ENCODE peak calls at places on chromosomes 12 and 14, in eight cellular contexts. One of them, this sample, is unnamed.

GRCh38 chr12:121240484-121241202 is 30.7 kb downstream of the P2RX4 start:
- DNase-seq in endodermal cell: peak; percentile 78
- DNase-seq in left cardiac atrium: peak; percentile 86
- DNase-seq in putamen: peak; percentile 33
- DNase-seq in iris pigment epithelial cell: peak; percentile 46
- DNase-seq in CD8-positive, alpha-beta T cell: peak; percentile 82
- DNase-seq in GM20000: peak; percentile 62
- DNase-seq in SK-MEL-5: no peak
- DNase-seq in this sample: no peak

GRCh38 chr12:132583311-132583710 is 27.1 kb downstream of the LRCOL1 start:
- DNase-seq in endodermal cell: no peak
- DNase-seq in left cardiac atrium: no peak
- DNase-seq in putamen: no peak
- DNase-seq in iris pigment epithelial cell: no peak
- DNase-seq in CD8-positive, alpha-beta T cell: no peak
- DNase-seq in GM20000: no peak
- DNase-seq in SK-MEL-5: no peak
- DNase-seq in this sample: no peak

GRCh38 chr14:40074169-40074568 is 641.9 kb upstream of the FBXO33 start:
- DNase-seq in endodermal cell: peak; percentile 48
- DNase-seq in left cardiac atrium: no peak
- DNase-seq in putamen: no peak
- DNase-seq in iris pigment epithelial cell: no peak
- DNase-seq in CD8-positive, alpha-beta T cell: no peak
- DNase-seq in GM20000: no peak
- DNase-seq in SK-MEL-5: no peak
- DNase-seq in this sample: no peak

GRCh38 chr12:6278439-6279255 is 31.8 kb upstream of the PLEKHG6 start:
- DNase-seq in endodermal cell: peak; percentile 98
- DNase-seq in left cardiac atrium: peak; percentile 92
- DNase-seq in putamen: peak; percentile 73
- DNase-seq in iris pigment epithelial cell: peak; percentile 75
- DNase-seq in CD8-positive, alpha-beta T cell: peak; percentile 76
- DNase-seq in GM20000: peak; percentile 94
- DNase-seq in SK-MEL-5: peak; percentile 70
- DNase-seq in this sample: peak; percentile 68

GRCh38 chr14:90536511-90537191 is 139.8 kb downstream of the CALM1 start:
- DNase-seq in endodermal cell: no peak
- DNase-seq in left cardiac atrium: no peak
- DNase-seq in putamen: no peak
- DNase-seq in iris pigment epithelial cell: no peak
- DNase-seq in CD8-positive, alpha-beta T cell: no peak
- DNase-seq in GM20000: no peak
- DNase-seq in SK-MEL-5: no peak
- DNase-seq in this sample: no peak

GRCh38 chr14:54200726-54201125 is 196.1 kb upstream of the CDKN3 start:
- DNase-seq in endodermal cell: no peak
- DNase-seq in left cardiac atrium: no peak
- DNase-seq in putamen: no peak
- DNase-seq in iris pigment epithelial cell: peak; percentile 38
- DNase-seq in CD8-positive, alpha-beta T cell: no peak
- DNase-seq in GM20000: no peak
- DNase-seq in SK-MEL-5: no peak
- DNase-seq in this sample: no peak

GRCh38 chr14:24297190-24297964 is 2.2 kb downstream of the DHRS1 start:
- DNase-seq in endodermal cell: no peak
- DNase-seq in left cardiac atrium: no peak
- DNase-seq in putamen: no peak
- DNase-seq in iris pigment epithelial cell: no peak
- DNase-seq in CD8-positive, alpha-beta T cell: no peak
- DNase-seq in GM20000: no peak
- DNase-seq in SK-MEL-5: peak; percentile 66
- DNase-seq in this sample: no peak

GRCh38 chr12:112841240-112841639 is 49.7 kb downstream of the RPH3A start:
- DNase-seq in endodermal cell: peak; percentile 39
- DNase-seq in left cardiac atrium: no peak
- DNase-seq in putamen: no peak
- DNase-seq in iris pigment epithelial cell: no peak
- DNase-seq in CD8-positive, alpha-beta T cell: no peak
- DNase-seq in GM20000: no peak
- DNase-seq in SK-MEL-5: no peak
- DNase-seq in this sample: no peak

GRCh38 chr12:102169922-102170698 is 27.5 kb downstream of the PMCH start:
- DNase-seq in endodermal cell: no peak
- DNase-seq in left cardiac atrium: no peak
- DNase-seq in putamen: no peak
- DNase-seq in iris pigment epithelial cell: peak; percentile 40
- DNase-seq in CD8-positive, alpha-beta T cell: no peak
- DNase-seq in GM20000: peak; percentile 12
- DNase-seq in SK-MEL-5: peak; percentile 64
- DNase-seq in this sample: no peak

GRCh38 chr12:50033317-50033679 is 8.0 kb upstream of the RACGAP1 start:
- DNase-seq in endodermal cell: no peak
- DNase-seq in left cardiac atrium: no peak
- DNase-seq in putamen: no peak
- DNase-seq in iris pigment epithelial cell: no peak
- DNase-seq in CD8-positive, alpha-beta T cell: no peak
- DNase-seq in GM20000: peak; percentile 34
- DNase-seq in SK-MEL-5: no peak
- DNase-seq in this sample: no peak

GRCh38 chr14:96264200-96264553 is 8.2 kb downstream of the BDKRB1 start:
- DNase-seq in endodermal cell: no peak
- DNase-seq in left cardiac atrium: no peak
- DNase-seq in putamen: no peak
- DNase-seq in iris pigment epithelial cell: no peak
- DNase-seq in CD8-positive, alpha-beta T cell: no peak
- DNase-seq in GM20000: no peak
- DNase-seq in SK-MEL-5: no peak
- DNase-seq in this sample: no peak

GRCh38 chr14:50062438-50063039 is 53.8 kb downstream of the VCPKMT start:
- DNase-seq in endodermal cell: peak; percentile 84
- DNase-seq in left cardiac atrium: no peak
- DNase-seq in putamen: no peak
- DNase-seq in iris pigment epithelial cell: peak; percentile 83
- DNase-seq in CD8-positive, alpha-beta T cell: peak; percentile 63
- DNase-seq in GM20000: peak; percentile 72
- DNase-seq in SK-MEL-5: no peak
- DNase-seq in this sample: no peak

GRCh38 chr12:27463826-27464554 is 17.5 kb downstream of the SMCO2 start:
- DNase-seq in endodermal cell: no peak
- DNase-seq in left cardiac atrium: peak; percentile 67
- DNase-seq in putamen: no peak
- DNase-seq in iris pigment epithelial cell: no peak
- DNase-seq in CD8-positive, alpha-beta T cell: no peak
- DNase-seq in GM20000: no peak
- DNase-seq in SK-MEL-5: no peak
- DNase-seq in this sample: no peak

GRCh38 chr12:71662861-71663560 is 637 bp downstream of the ZFC3H1 start:
- DNase-seq in endodermal cell: peak; percentile 89
- DNase-seq in left cardiac atrium: peak; percentile 74
- DNase-seq in putamen: peak; percentile 31
- DNase-seq in iris pigment epithelial cell: peak; percentile 59
- DNase-seq in CD8-positive, alpha-beta T cell: peak; percentile 45
- DNase-seq in GM20000: peak; percentile 32
- DNase-seq in SK-MEL-5: peak; percentile 37
- DNase-seq in this sample: peak; percentile 50

GRCh38 chr12:101127521-101128219 is 82.4 kb downstream of the SLC5A8 start:
- DNase-seq in endodermal cell: no peak
- DNase-seq in left cardiac atrium: no peak
- DNase-seq in putamen: no peak
- DNase-seq in iris pigment epithelial cell: peak; percentile 67
- DNase-seq in CD8-positive, alpha-beta T cell: no peak
- DNase-seq in GM20000: no peak
- DNase-seq in SK-MEL-5: no peak
- DNase-seq in this sample: no peak

GRCh38 chr12:33588082-33588712 is 148.6 kb upstream of the SYT10 start:
- DNase-seq in endodermal cell: peak; percentile 61
- DNase-seq in left cardiac atrium: peak; percentile 23
- DNase-seq in putamen: no peak
- DNase-seq in iris pigment epithelial cell: peak; percentile 82
- DNase-seq in CD8-positive, alpha-beta T cell: no peak
- DNase-seq in GM20000: peak; percentile 10
- DNase-seq in SK-MEL-5: peak; percentile 8
- DNase-seq in this sample: peak; percentile 24

GRCh38 chr12:89468648-89469326 is 55.8 kb downstream of the GALNT4 start:
- DNase-seq in endodermal cell: no peak
- DNase-seq in left cardiac atrium: no peak
- DNase-seq in putamen: no peak
- DNase-seq in iris pigment epithelial cell: no peak
- DNase-seq in CD8-positive, alpha-beta T cell: no peak
- DNase-seq in GM20000: peak; percentile 37
- DNase-seq in SK-MEL-5: no peak
- DNase-seq in this sample: no peak

GRCh38 chr14:101228949-101229541 is 325.5 kb upstream of the RTL1 start:
- DNase-seq in endodermal cell: peak; percentile 48
- DNase-seq in left cardiac atrium: no peak
- DNase-seq in putamen: no peak
- DNase-seq in iris pigment epithelial cell: no peak
- DNase-seq in CD8-positive, alpha-beta T cell: no peak
- DNase-seq in GM20000: no peak
- DNase-seq in SK-MEL-5: no peak
- DNase-seq in this sample: no peak

GRCh38 chr14:88929656-88930436 is 105.4 kb downstream of the TTC8 start:
- DNase-seq in endodermal cell: peak; percentile 63
- DNase-seq in left cardiac atrium: no peak
- DNase-seq in putamen: no peak
- DNase-seq in iris pigment epithelial cell: peak; percentile 8
- DNase-seq in CD8-positive, alpha-beta T cell: no peak
- DNase-seq in GM20000: no peak
- DNase-seq in SK-MEL-5: peak; percentile 53
- DNase-seq in this sample: no peak

GRCh38 chr12:2297658-2298057 is 244.9 kb downstream of the CACNA1C start:
- DNase-seq in endodermal cell: no peak
- DNase-seq in left cardiac atrium: no peak
- DNase-seq in putamen: no peak
- DNase-seq in iris pigment epithelial cell: no peak
- DNase-seq in CD8-positive, alpha-beta T cell: no peak
- DNase-seq in GM20000: no peak
- DNase-seq in SK-MEL-5: no peak
- DNase-seq in this sample: no peak

GRCh38 chr12:88638388-88638787 is 58.1 kb upstream of the KITLG start:
- DNase-seq in endodermal cell: no peak
- DNase-seq in left cardiac atrium: no peak
- DNase-seq in putamen: no peak
- DNase-seq in iris pigment epithelial cell: no peak
- DNase-seq in CD8-positive, alpha-beta T cell: no peak
- DNase-seq in GM20000: no peak
- DNase-seq in SK-MEL-5: no peak
- DNase-seq in this sample: no peak

GRCh38 chr12:21717756-21718155 is 56.8 kb downstream of the KCNJ8 start:
- DNase-seq in endodermal cell: no peak
- DNase-seq in left cardiac atrium: no peak
- DNase-seq in putamen: no peak
- DNase-seq in iris pigment epithelial cell: no peak
- DNase-seq in CD8-positive, alpha-beta T cell: no peak
- DNase-seq in GM20000: no peak
- DNase-seq in SK-MEL-5: no peak
- DNase-seq in this sample: no peak

GRCh38 chr14:50559990-50560928 is at the start of gene ATL1:
- DNase-seq in endodermal cell: peak; percentile 94
- DNase-seq in left cardiac atrium: peak; percentile 77
- DNase-seq in putamen: peak; percentile 83
- DNase-seq in iris pigment epithelial cell: peak; percentile 79
- DNase-seq in CD8-positive, alpha-beta T cell: peak; percentile 3
- DNase-seq in GM20000: peak; percentile 69
- DNase-seq in SK-MEL-5: peak; percentile 61
- DNase-seq in this sample: peak; percentile 50

GRCh38 chr12:62800707-62801400 is 134.1 kb downstream of the PPM1H start:
- DNase-seq in endodermal cell: peak; percentile 48
- DNase-seq in left cardiac atrium: no peak
- DNase-seq in putamen: no peak
- DNase-seq in iris pigment epithelial cell: no peak
- DNase-seq in CD8-positive, alpha-beta T cell: no peak
- DNase-seq in GM20000: no peak
- DNase-seq in SK-MEL-5: no peak
- DNase-seq in this sample: no peak

GRCh38 chr12:32305163-32305562 is 94.2 kb upstream of the FGD4 start:
- DNase-seq in endodermal cell: no peak
- DNase-seq in left cardiac atrium: no peak
- DNase-seq in putamen: no peak
- DNase-seq in iris pigment epithelial cell: peak; percentile 36
- DNase-seq in CD8-positive, alpha-beta T cell: no peak
- DNase-seq in GM20000: no peak
- DNase-seq in SK-MEL-5: peak; percentile 22
- DNase-seq in this sample: peak; percentile 27

GRCh38 chr12:79527498-79527897 is 163.3 kb downstream of the PAWR start:
- DNase-seq in endodermal cell: no peak
- DNase-seq in left cardiac atrium: no peak
- DNase-seq in putamen: no peak
- DNase-seq in iris pigment epithelial cell: no peak
- DNase-seq in CD8-positive, alpha-beta T cell: no peak
- DNase-seq in GM20000: no peak
- DNase-seq in SK-MEL-5: no peak
- DNase-seq in this sample: no peak

GRCh38 chr14:68628605-68629310 is 164.1 kb downstream of the ZFP36L1 start:
- DNase-seq in endodermal cell: peak; percentile 83
- DNase-seq in left cardiac atrium: no peak
- DNase-seq in putamen: no peak
- DNase-seq in iris pigment epithelial cell: no peak
- DNase-seq in CD8-positive, alpha-beta T cell: peak; percentile 22
- DNase-seq in GM20000: no peak
- DNase-seq in SK-MEL-5: no peak
- DNase-seq in this sample: no peak

GRCh38 chr12:77591959-77592358 is 238.7 kb upstream of the NAV3 start:
- DNase-seq in endodermal cell: peak; percentile 68
- DNase-seq in left cardiac atrium: no peak
- DNase-seq in putamen: no peak
- DNase-seq in iris pigment epithelial cell: no peak
- DNase-seq in CD8-positive, alpha-beta T cell: no peak
- DNase-seq in GM20000: no peak
- DNase-seq in SK-MEL-5: no peak
- DNase-seq in this sample: no peak

GRCh38 chr14:60196291-60196690 is 31.1 kb upstream of the DHRS7 start:
- DNase-seq in endodermal cell: no peak
- DNase-seq in left cardiac atrium: no peak
- DNase-seq in putamen: no peak
- DNase-seq in iris pigment epithelial cell: no peak
- DNase-seq in CD8-positive, alpha-beta T cell: no peak
- DNase-seq in GM20000: no peak
- DNase-seq in SK-MEL-5: no peak
- DNase-seq in this sample: no peak

GRCh38 chr14:103872492-103873113 is 25.2 kb upstream of the PPP1R13B start:
- DNase-seq in endodermal cell: peak; percentile 83
- DNase-seq in left cardiac atrium: no peak
- DNase-seq in putamen: no peak
- DNase-seq in iris pigment epithelial cell: no peak
- DNase-seq in CD8-positive, alpha-beta T cell: no peak
- DNase-seq in GM20000: peak; percentile 71
- DNase-seq in SK-MEL-5: no peak
- DNase-seq in this sample: no peak

GRCh38 chr12:106429043-106429552 is 71.5 kb downstream of the POLR3B start:
- DNase-seq in endodermal cell: no peak
- DNase-seq in left cardiac atrium: no peak
- DNase-seq in putamen: no peak
- DNase-seq in iris pigment epithelial cell: no peak
- DNase-seq in CD8-positive, alpha-beta T cell: no peak
- DNase-seq in GM20000: no peak
- DNase-seq in SK-MEL-5: no peak
- DNase-seq in this sample: no peak

GRCh38 chr14:105255021-105255507 is 6.7 kb downstream of the BTBD6 start:
- DNase-seq in endodermal cell: no peak
- DNase-seq in left cardiac atrium: no peak
- DNase-seq in putamen: no peak
- DNase-seq in iris pigment epithelial cell: peak; percentile 35
- DNase-seq in CD8-positive, alpha-beta T cell: no peak
- DNase-seq in GM20000: no peak
- DNase-seq in SK-MEL-5: peak; percentile 65
- DNase-seq in this sample: peak; percentile 83

GRCh38 chr14:80427101-80427500 is 215.8 kb upstream of the DIO2 start:
- DNase-seq in endodermal cell: no peak
- DNase-seq in left cardiac atrium: no peak
- DNase-seq in putamen: no peak
- DNase-seq in iris pigment epithelial cell: peak; percentile 83
- DNase-seq in CD8-positive, alpha-beta T cell: no peak
- DNase-seq in GM20000: no peak
- DNase-seq in SK-MEL-5: no peak
- DNase-seq in this sample: no peak

GRCh38 chr12:52865090-52865944 is 16.5 kb upstream of the KRT78 start:
- DNase-seq in endodermal cell: peak; percentile 98
- DNase-seq in left cardiac atrium: peak; percentile 68
- DNase-seq in putamen: no peak
- DNase-seq in iris pigment epithelial cell: peak; percentile 56
- DNase-seq in CD8-positive, alpha-beta T cell: no peak
- DNase-seq in GM20000: no peak
- DNase-seq in SK-MEL-5: peak; percentile 86
- DNase-seq in this sample: peak; percentile 63